ENCODE peak calls at places on chromosomes 6 and 20, in six cellular contexts. U is trophoblast cell, A is IMR-90, X is H1, R is mesendoderm, M is neuronal stem cell. T is an unnamed sample.
A peak's percentile ranks its signal among the peaks of the same experiment; 100 is the strongest.

GRCh38 chr6:13380761-13381160 is 52.4 kb upstream of the TBC1D7 start:
- DNase-seq in X (no peak), U (no peak), R (no peak), M (no peak), A (no peak), T (no peak)

GRCh38 chr6:38583523-38583922 is 56.2 kb downstream of the BTBD9 start:
- DNase-seq in A (no peak), U (no peak), X (no peak), M (no peak), R (no peak), T (no peak)

GRCh38 chr6:32785781-32786533 is 22.6 kb upstream of the HLA-DQB2 start:
- DNase-seq in A (peak; percentile 49), U (peak; percentile 43), M (peak; percentile 48), R (peak; percentile 76), X (no peak), T (peak; percentile 68)

GRCh38 chr6:45836984-45837383 is 178.7 kb downstream of the CLIC5 start:
- DNase-seq in M (no peak), A (no peak), X (no peak), R (no peak), U (no peak), T (no peak)

GRCh38 chr20:58141971-58142842 is 86.2 kb downstream of the ANKRD60 start:
- DNase-seq in A (no peak), X (no peak), U (peak; percentile 49), R (no peak), M (no peak), T (no peak)

GRCh38 chr6:137769797-137770362 is 97.2 kb upstream of the TNFAIP3 start:
- DNase-seq in X (no peak), U (no peak), R (no peak), A (no peak), M (no peak), T (no peak)

GRCh38 chr6:70717038-70717801 is 49.5 kb downstream of the SMAP1 start:
- DNase-seq in A (no peak), U (no peak), X (no peak), R (no peak), M (no peak), T (no peak)

GRCh38 chr6:90369024-90369519 is 72.4 kb upstream of the BACH2 start:
- DNase-seq in U (peak; percentile 89), M (peak; percentile 56), R (peak; percentile 98), A (peak; percentile 100), X (peak; percentile 27), T (peak; percentile 100)

GRCh38 chr20:57627972-57628650 is 7.9 kb upstream of the ZBP1 start:
- DNase-seq in U (no peak), M (no peak), A (peak; percentile 41), X (no peak), R (no peak), T (no peak)

GRCh38 chr20:25287631-25288290 is 39.9 kb downstream of the PYGB start:
- DNase-seq in X (no peak), M (no peak), A (no peak), U (no peak), R (no peak), T (no peak)

GRCh38 chr20:55160022-55160421 is 684.6 kb downstream of the DOK5 start:
- DNase-seq in X (no peak), U (no peak), A (no peak), M (no peak), R (no peak), T (no peak)

GRCh38 chr6:7636151-7636550 is 46.2 kb downstream of the SNRNP48 start:
- DNase-seq in R (no peak), U (no peak), M (no peak), A (no peak), X (no peak), T (no peak)

GRCh38 chr6:11346516-11346915 is 114.0 kb upstream of the NEDD9 start:
- DNase-seq in U (no peak), R (no peak), X (no peak), M (no peak), A (no peak), T (no peak)

GRCh38 chr20:50713677-50714101 is 17.7 kb upstream of the PARD6B start:
- DNase-seq in U (peak; percentile 35), X (no peak), A (peak; percentile 61), R (peak; percentile 83), M (no peak), T (no peak)

GRCh38 chr20:23205656-23206055 is 119.5 kb upstream of the CD93 start:
- DNase-seq in X (no peak), U (no peak), M (peak; percentile 21), A (peak; percentile 9), R (no peak), T (no peak)

GRCh38 chr6:136604928-136605485 is 54.8 kb upstream of the MAP7 start:
- DNase-seq in X (no peak), U (no peak), R (no peak), M (no peak), A (no peak), T (peak; percentile 68)

GRCh38 chr6:19327246-19327645 is 509.9 kb upstream of the ID4 start:
- DNase-seq in M (no peak), R (peak; percentile 69), A (peak; percentile 5), X (no peak), U (peak; percentile 77), T (no peak)

GRCh38 chr6:153024401-153025017 is 22.0 kb upstream of the MTRF1L start:
- DNase-seq in R (peak; percentile 78), A (peak; percentile 56), U (peak; percentile 46), M (peak; percentile 38), X (peak; percentile 19), T (peak; percentile 68)

GRCh38 chr6:30615958-30616810 is 859 bp downstream of the PPP1R10 start:
- DNase-seq in R (peak; percentile 81), A (no peak), M (peak; percentile 31), U (peak; percentile 33), X (no peak), T (peak; percentile 52)

GRCh38 chr6:46909371-46909770 is 12.4 kb downstream of the ADGRF5 start:
- DNase-seq in M (no peak), U (no peak), R (peak; percentile 53), X (no peak), A (no peak), T (no peak)

GRCh38 chr20:58753929-58754551 is 61.4 kb downstream of the NPEPL1 start:
- DNase-seq in X (no peak), A (no peak), R (no peak), M (no peak), U (no peak), T (no peak)

GRCh38 chr6:125314019-125314581 is 12.3 kb upstream of the HDDC2 start:
- DNase-seq in X (no peak), M (peak; percentile 45), R (peak; percentile 73), U (peak; percentile 35), A (peak; percentile 61), T (peak; percentile 70)

GRCh38 chr6:56491606-56492328 is 150.9 kb downstream of the DST start:
- DNase-seq in A (no peak), M (no peak), X (no peak), R (no peak), U (no peak), T (no peak)

DNA sequence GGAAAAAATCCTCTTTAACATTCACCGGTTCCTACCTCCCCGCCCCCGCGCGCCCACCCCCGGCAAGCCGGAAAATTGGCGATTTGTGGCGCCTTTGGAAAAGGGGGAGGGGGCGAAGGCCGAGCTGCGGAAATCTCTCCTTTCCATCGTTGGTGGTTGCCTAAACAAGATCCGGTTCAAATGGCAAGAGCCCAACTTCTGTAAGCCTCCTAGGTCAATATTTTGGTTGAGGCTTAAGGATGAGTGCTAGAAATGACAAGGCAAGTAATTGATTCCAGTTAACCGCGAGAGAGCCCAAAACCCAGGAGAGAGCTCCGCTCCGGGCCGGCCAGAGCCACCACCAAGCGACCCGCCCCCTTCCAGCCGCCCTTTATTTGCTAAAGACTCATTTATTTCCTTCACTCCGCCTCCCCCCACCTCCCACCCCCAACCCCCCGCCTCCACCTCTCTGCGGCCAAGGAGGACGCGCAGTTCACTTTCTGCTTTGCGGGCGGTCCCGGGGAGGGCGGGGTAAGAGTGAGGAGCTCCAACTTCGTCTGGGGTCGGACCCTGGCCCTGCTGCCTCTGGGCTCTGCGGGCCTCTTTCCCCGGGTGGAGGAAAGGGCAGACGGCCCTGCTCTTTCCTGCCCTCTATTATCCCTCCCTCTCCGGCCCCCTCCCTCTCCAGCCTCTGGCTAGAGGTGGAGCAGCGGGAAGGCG is 838 bp upstream of the NKX2-2 start:
- DNase-seq in U (no peak), R (peak; percentile 90), M (no peak), A (no peak), X (no peak), T (no peak)
- H3K4me3 ChIP-seq in U (no peak overlapping the region), R (no peak overlapping the region), M (no peak overlapping the region), A (no peak overlapping the region), X (peak overlapping the region; percentile 10), T (no peak overlapping the region)

DNA sequence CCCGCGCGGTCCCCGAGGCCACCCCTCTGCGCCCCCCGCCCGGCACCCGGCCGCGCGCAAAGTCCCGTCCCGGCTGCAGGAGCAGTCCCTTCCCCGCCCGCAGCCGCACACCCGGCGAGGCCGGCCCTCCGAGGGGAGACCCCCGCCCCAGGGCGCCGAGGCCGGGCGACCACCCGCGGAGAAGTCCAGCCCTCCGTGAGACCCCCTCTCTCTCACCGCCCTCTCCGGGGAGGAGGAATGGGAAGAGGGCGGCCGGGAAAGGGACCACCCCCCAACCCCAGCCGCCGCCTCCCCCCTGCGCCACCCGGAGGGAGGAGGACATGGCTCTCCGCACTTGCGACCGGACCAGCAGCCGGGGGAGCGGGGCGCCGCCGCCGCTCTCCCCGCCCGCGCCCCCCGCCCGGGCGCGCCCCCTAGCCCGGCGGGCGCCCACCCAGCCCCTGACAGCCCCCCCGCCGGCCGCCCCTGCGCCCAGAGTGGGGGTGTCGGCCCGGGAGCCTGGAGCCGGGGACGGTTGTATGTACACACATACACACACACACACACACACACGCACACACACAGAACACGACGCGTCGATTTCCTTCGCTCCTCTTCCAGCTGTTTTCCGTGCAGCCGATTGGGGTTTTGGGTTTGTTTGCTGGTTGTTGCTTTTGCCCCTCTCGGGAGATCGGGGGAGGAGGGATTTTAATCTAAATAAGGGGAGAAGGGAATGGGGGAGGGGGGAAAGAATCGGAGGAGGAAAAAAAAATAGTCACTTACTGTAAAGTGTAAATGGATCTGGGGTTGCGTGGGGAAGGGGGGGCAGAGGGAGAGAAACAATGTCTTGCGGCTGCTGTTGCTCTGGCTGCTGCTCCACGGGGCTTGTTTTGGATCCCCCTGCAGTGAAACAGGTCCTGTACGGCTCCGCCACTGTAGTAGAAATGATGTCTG is at the start of gene ATXN1:
- DNase-seq in U (peak; percentile 62), A (peak; percentile 65), R (peak; percentile 78), X (no peak), M (peak; percentile 55), T (peak; percentile 90)
- H3K18ac ChIP-seq in U (peak within 1 kb of the TSS; percentile 99), A (peak within 1 kb of the TSS; percentile 99), R (peak within 1 kb of the TSS; percentile 82), X (peak within 1 kb of the TSS; percentile 24), M (peak within 1 kb of the TSS; percentile 97), T (peak within 1 kb of the TSS; percentile 97)

GRCh38 chr6:9121551-9121950 is 686.2 kb upstream of the SLC35B3 start:
- DNase-seq in X (no peak), M (no peak), A (peak; percentile 36), U (no peak), R (no peak), T (no peak)

GRCh38 chr6:9131201-9131600 is 695.9 kb upstream of the SLC35B3 start:
- DNase-seq in R (no peak), U (no peak), A (no peak), X (no peak), M (no peak), T (no peak)

GRCh38 chr6:9128970-9129369 is 693.6 kb upstream of the SLC35B3 start:
- DNase-seq in R (no peak), X (no peak), A (no peak), U (peak; percentile 13), M (no peak), T (no peak)

GRCh38 chr6:9131616-9132015 is 696.3 kb upstream of the SLC35B3 start:
- DNase-seq in R (no peak), X (no peak), M (no peak), U (peak; percentile 94), A (peak; percentile 6), T (no peak)

GRCh38 chr6:9126845-9127560 is 691.7 kb upstream of the SLC35B3 start:
- DNase-seq in R (no peak), U (peak; percentile 80), M (no peak), X (no peak), A (peak; percentile 99), T (peak; percentile 87)
- H3K4ac ChIP-seq in R (no peak overlapping the region), U (no peak overlapping the region), M (no peak overlapping the region), X (no peak overlapping the region), A (no peak overlapping the region), T (no peak overlapping the region)

GRCh38 chr6:108581932-108582500 is 21.3 kb downstream of the FOXO3 start:
- DNase-seq in M (no peak), U (no peak), A (peak; percentile 30), R (no peak), X (no peak), T (peak; percentile 59)
- H3K4me3 ChIP-seq in M (no peak overlapping the region), U (no peak overlapping the region), A (no peak overlapping the region), R (no peak overlapping the region), X (no peak overlapping the region), T (peak overlapping the region; percentile 60)